ENCODE peak calls at places on chromosomes 5 and 9, in eight cellular contexts. One of them, this sample, is unnamed.

GRCh38 chr5:6780802-6781391 is 67.7 kb downstream of the TENT4A start:
- DNase-seq in fibroblast of mammary gland: peak
- DNase-seq in omental fat pad: no peak
- DNase-seq in heart right ventricle: no peak
- DNase-seq in Calu3: no peak
- DNase-seq in coronary artery: peak
- DNase-seq in left ventricle myocardium inferior: no peak
- DNase-seq in AG04449: no peak
- DNase-seq in this sample: no peak

GRCh38 chr9:93864840-93865239 is 90.3 kb downstream of the BARX1 start:
- DNase-seq in fibroblast of mammary gland: no peak
- DNase-seq in heart right ventricle: no peak
- DNase-seq in Calu3: no peak
- DNase-seq in coronary artery: no peak
- DNase-seq in omental fat pad: no peak
- DNase-seq in AG04449: no peak
- DNase-seq in left ventricle myocardium inferior: no peak
- DNase-seq in this sample: no peak

GRCh38 chr9:133897675-133898074 is 94.4 kb downstream of the VAV2 start:
- DNase-seq in left ventricle myocardium inferior: no peak
- DNase-seq in fibroblast of mammary gland: peak
- DNase-seq in heart right ventricle: no peak
- DNase-seq in omental fat pad: no peak
- DNase-seq in AG04449: no peak
- DNase-seq in coronary artery: no peak
- DNase-seq in Calu3: no peak
- DNase-seq in this sample: no peak

GRCh38 chr5:154593091-154593490 is 115.1 kb upstream of the HAND1 start:
- DNase-seq in AG04449: no peak
- DNase-seq in Calu3: no peak
- DNase-seq in heart right ventricle: no peak
- DNase-seq in fibroblast of mammary gland: peak
- DNase-seq in left ventricle myocardium inferior: no peak
- DNase-seq in coronary artery: no peak
- DNase-seq in omental fat pad: no peak
- DNase-seq in this sample: no peak

GRCh38 chr9:92725726-92726125 is 38.9 kb downstream of the BICD2 start:
- DNase-seq in AG04449: no peak
- DNase-seq in heart right ventricle: no peak
- DNase-seq in fibroblast of mammary gland: no peak
- DNase-seq in coronary artery: no peak
- DNase-seq in omental fat pad: no peak
- DNase-seq in left ventricle myocardium inferior: no peak
- DNase-seq in Calu3: no peak
- DNase-seq in this sample: no peak

GRCh38 chr5:148912146-148912545 is 85.7 kb downstream of the ADRB2 start:
- DNase-seq in fibroblast of mammary gland: no peak
- DNase-seq in AG04449: no peak
- DNase-seq in left ventricle myocardium inferior: no peak
- DNase-seq in heart right ventricle: no peak
- DNase-seq in omental fat pad: no peak
- DNase-seq in Calu3: peak
- DNase-seq in coronary artery: no peak
- DNase-seq in this sample: no peak

GRCh38 chr9:2726620-2727335 is 9.5 kb downstream of the KCNV2 start:
- DNase-seq in fibroblast of mammary gland: peak
- DNase-seq in AG04449: no peak
- DNase-seq in coronary artery: no peak
- DNase-seq in Calu3: no peak
- DNase-seq in omental fat pad: no peak
- DNase-seq in heart right ventricle: no peak
- DNase-seq in left ventricle myocardium inferior: no peak
- DNase-seq in this sample: no peak

GRCh38 chr5:9863486-9863885 is 233.3 kb upstream of the TAS2R1 start:
- DNase-seq in heart right ventricle: no peak
- DNase-seq in Calu3: no peak
- DNase-seq in AG04449: no peak
- DNase-seq in coronary artery: no peak
- DNase-seq in omental fat pad: no peak
- DNase-seq in left ventricle myocardium inferior: no peak
- DNase-seq in fibroblast of mammary gland: no peak
- DNase-seq in this sample: no peak

GRCh38 chr9:134661791-134662142 is 20.2 kb downstream of the COL5A1 start:
- DNase-seq in omental fat pad: no peak
- DNase-seq in left ventricle myocardium inferior: peak
- DNase-seq in AG04449: no peak
- DNase-seq in coronary artery: no peak
- DNase-seq in heart right ventricle: no peak
- DNase-seq in fibroblast of mammary gland: peak
- DNase-seq in Calu3: no peak
- DNase-seq in this sample: peak

GRCh38 chr5:93072831-93073459 is 508.1 kb downstream of the NR2F1-AS1 start:
- DNase-seq in left ventricle myocardium inferior: no peak
- DNase-seq in coronary artery: no peak
- DNase-seq in fibroblast of mammary gland: peak
- DNase-seq in Calu3: no peak
- DNase-seq in heart right ventricle: no peak
- DNase-seq in AG04449: no peak
- DNase-seq in omental fat pad: no peak
- DNase-seq in this sample: no peak

GRCh38 chr9:35406183-35406959 is 83.5 kb upstream of the RUSC2 start:
- DNase-seq in Calu3: no peak
- DNase-seq in AG04449: no peak
- DNase-seq in omental fat pad: no peak
- DNase-seq in left ventricle myocardium inferior: no peak
- DNase-seq in coronary artery: no peak
- DNase-seq in fibroblast of mammary gland: no peak
- DNase-seq in heart right ventricle: peak
- DNase-seq in this sample: no peak

GRCh38 chr5:163401271-163401670 is 36.1 kb upstream of the CCNG1 start:
- DNase-seq in Calu3: no peak
- DNase-seq in AG04449: no peak
- DNase-seq in left ventricle myocardium inferior: no peak
- DNase-seq in omental fat pad: no peak
- DNase-seq in coronary artery: no peak
- DNase-seq in heart right ventricle: no peak
- DNase-seq in fibroblast of mammary gland: no peak
- DNase-seq in this sample: no peak

GRCh38 chr5:65654713-65655112 is 29.9 kb downstream of the SHLD3 start:
- DNase-seq in AG04449: no peak
- DNase-seq in heart right ventricle: no peak
- DNase-seq in fibroblast of mammary gland: no peak
- DNase-seq in left ventricle myocardium inferior: no peak
- DNase-seq in coronary artery: no peak
- DNase-seq in Calu3: no peak
- DNase-seq in omental fat pad: no peak
- DNase-seq in this sample: no peak

GRCh38 chr9:22117511-22118388 is 108.6 kb upstream of the CDKN2B start:
- DNase-seq in left ventricle myocardium inferior: no peak
- DNase-seq in fibroblast of mammary gland: peak
- DNase-seq in Calu3: peak
- DNase-seq in coronary artery: no peak
- DNase-seq in omental fat pad: no peak
- DNase-seq in AG04449: no peak
- DNase-seq in heart right ventricle: no peak
- DNase-seq in this sample: no peak

GRCh38 chr5:88940712-88941111 is 57.7 kb upstream of the MEF2C start:
- DNase-seq in omental fat pad: no peak
- DNase-seq in coronary artery: no peak
- DNase-seq in left ventricle myocardium inferior: no peak
- DNase-seq in heart right ventricle: no peak
- DNase-seq in fibroblast of mammary gland: no peak
- DNase-seq in AG04449: no peak
- DNase-seq in Calu3: no peak
- DNase-seq in this sample: no peak

GRCh38 chr5:68182534-68182933 is 33.0 kb upstream of the PIK3R1 start:
- DNase-seq in left ventricle myocardium inferior: no peak
- DNase-seq in omental fat pad: no peak
- DNase-seq in Calu3: no peak
- DNase-seq in coronary artery: no peak
- DNase-seq in AG04449: no peak
- DNase-seq in fibroblast of mammary gland: no peak
- DNase-seq in heart right ventricle: no peak
- DNase-seq in this sample: no peak

GRCh38 chr9:26955222-26955903 is 849 bp upstream of the IFT74 start:
- DNase-seq in coronary artery: no peak
- DNase-seq in left ventricle myocardium inferior: no peak
- DNase-seq in heart right ventricle: no peak
- DNase-seq in AG04449: no peak
- DNase-seq in Calu3: no peak
- DNase-seq in omental fat pad: no peak
- DNase-seq in fibroblast of mammary gland: peak
- DNase-seq in this sample: no peak

GRCh38 chr5:69335341-69335975 is 2.9 kb upstream of the CCDC125 start:
- DNase-seq in left ventricle myocardium inferior: no peak
- DNase-seq in Calu3: no peak
- DNase-seq in fibroblast of mammary gland: no peak
- DNase-seq in omental fat pad: no peak
- DNase-seq in AG04449: no peak
- DNase-seq in coronary artery: no peak
- DNase-seq in heart right ventricle: no peak
- DNase-seq in this sample: no peak

GRCh38 chr9:3511537-3511936 is 14.3 kb downstream of the RFX3 start:
- DNase-seq in omental fat pad: no peak
- DNase-seq in AG04449: no peak
- DNase-seq in heart right ventricle: no peak
- DNase-seq in left ventricle myocardium inferior: no peak
- DNase-seq in fibroblast of mammary gland: no peak
- DNase-seq in Calu3: no peak
- DNase-seq in coronary artery: no peak
- DNase-seq in this sample: no peak

GRCh38 chr5:161481922-161482321 is 64.6 kb downstream of the GABRB2 start:
- DNase-seq in omental fat pad: no peak
- DNase-seq in left ventricle myocardium inferior: no peak
- DNase-seq in AG04449: no peak
- DNase-seq in fibroblast of mammary gland: no peak
- DNase-seq in Calu3: no peak
- DNase-seq in heart right ventricle: no peak
- DNase-seq in coronary artery: no peak
- DNase-seq in this sample: no peak

GRCh38 chr5:37494756-37495155 is 115.6 kb downstream of the WDR70 start:
- DNase-seq in coronary artery: no peak
- DNase-seq in AG04449: no peak
- DNase-seq in omental fat pad: no peak
- DNase-seq in heart right ventricle: no peak
- DNase-seq in left ventricle myocardium inferior: no peak
- DNase-seq in fibroblast of mammary gland: peak
- DNase-seq in Calu3: no peak
- DNase-seq in this sample: no peak

GRCh38 chr9:10612649-10613398 is at the start of gene PTPRD:
- DNase-seq in omental fat pad: no peak
- DNase-seq in fibroblast of mammary gland: peak
- DNase-seq in AG04449: no peak
- DNase-seq in coronary artery: no peak
- DNase-seq in heart right ventricle: peak
- DNase-seq in left ventricle myocardium inferior: no peak
- DNase-seq in Calu3: peak
- DNase-seq in this sample: peak

GRCh38 chr9:37437010-37437409 is 14.5 kb downstream of the GRHPR start:
- DNase-seq in left ventricle myocardium inferior: no peak
- DNase-seq in omental fat pad: no peak
- DNase-seq in AG04449: no peak
- DNase-seq in Calu3: no peak
- DNase-seq in fibroblast of mammary gland: no peak
- DNase-seq in coronary artery: no peak
- DNase-seq in heart right ventricle: no peak
- DNase-seq in this sample: no peak

GRCh38 chr5:143106175-143106574 is 297.3 kb downstream of the NR3C1 start:
- DNase-seq in coronary artery: no peak
- DNase-seq in omental fat pad: no peak
- DNase-seq in AG04449: no peak
- DNase-seq in left ventricle myocardium inferior: no peak
- DNase-seq in heart right ventricle: peak
- DNase-seq in Calu3: peak
- DNase-seq in fibroblast of mammary gland: peak
- DNase-seq in this sample: no peak
- TF ChIP-seq CTCF in coronary artery: no peak
- TF ChIP-seq CTCF in omental fat pad: no peak
- TF ChIP-seq CTCF in AG04449: peak
- TF ChIP-seq CTCF in left ventricle myocardium inferior: peak
- TF ChIP-seq CTCF in heart right ventricle: peak
- TF ChIP-seq CTCF in Calu3: no peak
- TF ChIP-seq CTCF in fibroblast of mammary gland: peak
- TF ChIP-seq CTCF in this sample: peak

GRCh38 chr9:98958271-98958989 is 14.7 kb downstream of the COL15A1 start:
- DNase-seq in left ventricle myocardium inferior: no peak
- DNase-seq in AG04449: peak
- DNase-seq in coronary artery: peak
- DNase-seq in Calu3: no peak
- DNase-seq in heart right ventricle: no peak
- DNase-seq in fibroblast of mammary gland: peak
- DNase-seq in omental fat pad: no peak
- DNase-seq in this sample: no peak
- TF ChIP-seq CTCF in left ventricle myocardium inferior: no peak
- TF ChIP-seq CTCF in AG04449: no peak
- TF ChIP-seq CTCF in coronary artery: no peak
- TF ChIP-seq CTCF in Calu3: no peak
- TF ChIP-seq CTCF in heart right ventricle: no peak
- TF ChIP-seq CTCF in fibroblast of mammary gland: no peak
- TF ChIP-seq CTCF in omental fat pad: no peak
- TF ChIP-seq CTCF in this sample: peak

DNA sequence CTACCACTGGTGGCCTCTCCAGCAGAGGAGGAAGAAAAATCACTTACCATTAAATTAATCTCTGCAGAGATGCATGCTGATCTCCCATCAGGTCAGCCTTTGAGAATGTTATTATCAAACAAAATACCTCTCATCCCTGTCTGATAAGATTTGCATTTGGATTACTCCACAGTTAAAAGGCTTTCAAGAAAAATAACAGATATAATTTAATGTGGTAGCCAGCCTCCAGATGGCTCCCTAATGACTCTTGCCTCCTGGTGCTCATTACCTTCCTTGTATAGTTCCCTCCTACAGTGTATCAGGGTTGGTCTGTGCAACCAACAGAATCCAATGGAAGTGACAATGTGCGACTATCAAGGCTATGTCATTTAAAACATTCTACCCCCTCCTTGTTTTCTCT is 63.6 kb upstream of the TNPO1 start:
- DNase-seq in fibroblast of mammary gland: no peak
- DNase-seq in heart right ventricle: no peak
- DNase-seq in AG04449: no peak
- DNase-seq in coronary artery: no peak
- DNase-seq in left ventricle myocardium inferior: no peak
- DNase-seq in Calu3: no peak
- DNase-seq in omental fat pad: no peak
- DNase-seq in this sample: no peak
- TF ChIP-seq CTCF in fibroblast of mammary gland: no peak
- TF ChIP-seq CTCF in heart right ventricle: no peak
- TF ChIP-seq CTCF in AG04449: no peak
- TF ChIP-seq CTCF in coronary artery: no peak
- TF ChIP-seq CTCF in left ventricle myocardium inferior: no peak
- TF ChIP-seq CTCF in Calu3: no peak
- TF ChIP-seq CTCF in omental fat pad: no peak
- TF ChIP-seq CTCF in this sample: no peak

DNA sequence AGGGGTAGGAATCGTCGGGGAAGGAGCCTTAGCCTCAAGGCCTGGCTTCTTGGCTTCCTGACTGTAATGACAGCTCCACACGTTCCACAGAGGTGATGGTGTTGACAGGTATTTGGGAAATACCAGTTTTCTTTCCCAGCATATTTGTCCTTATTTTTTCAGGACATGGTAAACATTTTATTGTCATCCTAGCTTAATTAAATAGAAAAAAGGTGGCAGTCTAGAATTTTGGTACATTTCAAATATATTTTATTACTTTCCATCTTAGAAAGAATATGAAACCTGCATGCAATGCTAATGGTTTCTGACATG is 8.4 kb downstream of the CXCL14 start:
- DNase-seq in coronary artery: no peak
- DNase-seq in omental fat pad: no peak
- DNase-seq in left ventricle myocardium inferior: no peak
- DNase-seq in Calu3: no peak
- DNase-seq in fibroblast of mammary gland: no peak
- DNase-seq in AG04449: no peak
- DNase-seq in heart right ventricle: no peak
- DNase-seq in this sample: no peak
- TF ChIP-seq CTCF in coronary artery: no peak
- TF ChIP-seq CTCF in omental fat pad: no peak
- TF ChIP-seq CTCF in left ventricle myocardium inferior: no peak
- TF ChIP-seq CTCF in Calu3: no peak
- TF ChIP-seq CTCF in fibroblast of mammary gland: no peak
- TF ChIP-seq CTCF in AG04449: no peak
- TF ChIP-seq CTCF in heart right ventricle: no peak
- TF ChIP-seq CTCF in this sample: peak